ENCODE peak calls at places on chromosomes 5 and 9, in five cellular contexts. W, K, O, Q and C are unnamed samples.

GRCh38 chr5:159412284-159413046 is 82.2 kb upstream of the IL12B start:
- DNase-seq in W (no peak), K (peak; percentile 52), O (peak; percentile 76), Q (peak; percentile 35), C (peak; percentile 5)

GRCh38 chr5:168693883-168694282 is 114.7 kb upstream of the PANK3 start:
- DNase-seq in W (no peak), K (no peak), O (no peak), Q (no peak), C (no peak)

GRCh38 chr9:107288701-107289100 is 5.6 kb downstream of the RAD23B start:
- DNase-seq in W (no peak), K (no peak), O (no peak), Q (no peak), C (no peak)

GRCh38 chr9:73643379-73644013 is 491.8 kb downstream of the ANXA1 start:
- DNase-seq in W (no peak), K (peak; percentile 8), O (no peak), Q (no peak), C (no peak)

GRCh38 chr9:84668204-84669007 is 1.1 kb upstream of the NTRK2 start:
- DNase-seq in W (peak; percentile 63), K (peak; percentile 72), O (peak; percentile 61), Q (no peak), C (peak; percentile 43)

GRCh38 chr5:158152151-158152550 is 293.2 kb upstream of the CLINT1 start:
- DNase-seq in W (no peak), K (peak; percentile 35), O (no peak), Q (no peak), C (no peak)

GRCh38 chr5:158599132-158599531 is 500.6 kb downstream of the EBF1 start:
- DNase-seq in W (no peak), K (no peak), O (no peak), Q (no peak), C (no peak)

GRCh38 chr9:114130141-114130540 is 25.2 kb upstream of the COL27A1 start:
- DNase-seq in W (no peak), K (no peak), O (no peak), Q (no peak), C (no peak)

GRCh38 chr5:98656106-98656795 is 117.2 kb upstream of the RGMB start:
- DNase-seq in W (no peak), K (peak; percentile 10), O (no peak), Q (no peak), C (no peak)

GRCh38 chr9:79685576-79685975 is 113.8 kb downstream of the TLE4 start:
- DNase-seq in W (no peak), K (peak; percentile 72), O (no peak), Q (no peak), C (no peak)

GRCh38 chr5:90056911-90057705 is 352.4 kb downstream of the CETN3 start:
- DNase-seq in W (no peak), K (no peak), O (no peak), Q (no peak), C (no peak)

GRCh38 chr5:179313849-179314521 is 31.3 kb downstream of the ADAMTS2 start:
- DNase-seq in W (peak; percentile 60), K (peak; percentile 32), O (no peak), Q (no peak), C (no peak)

GRCh38 chr9:114216081-114216480 is 60.7 kb downstream of the COL27A1 start:
- DNase-seq in W (no peak), K (peak; percentile 38), O (no peak), Q (no peak), C (no peak)

GRCh38 chr5:13955896-13956295 is 11.4 kb upstream of the DNAH5 start:
- DNase-seq in W (no peak), K (peak; percentile 50), O (no peak), Q (no peak), C (no peak)

GRCh38 chr5:119360905-119361605 is 5.2 kb downstream of the TNFAIP8 start:
- DNase-seq in W (no peak), K (peak; percentile 62), O (no peak), Q (no peak), C (no peak)

GRCh38 chr5:57486206-57486605 is 3.6 kb upstream of the ACTBL2 start:
- DNase-seq in W (no peak), K (no peak), O (no peak), Q (no peak), C (no peak)

GRCh38 chr5:2736872-2737271 is 14.6 kb downstream of the IRX2 start:
- DNase-seq in W (no peak), K (no peak), O (no peak), Q (no peak), C (no peak)

GRCh38 chr5:125401724-125402622 is 655.5 kb upstream of the ZNF608 start:
- DNase-seq in W (no peak), K (no peak), O (no peak), Q (no peak), C (no peak)

GRCh38 chr9:135921749-135922310 is 14.5 kb upstream of the CAMSAP1 start:
- DNase-seq in W (no peak), K (no peak), O (no peak), Q (no peak), C (no peak)

GRCh38 chr9:93180938-93181337 is 3.0 kb upstream of the WNK2 start:
- DNase-seq in W (no peak), K (no peak), O (no peak), Q (no peak), C (no peak)

GRCh38 chr5:39260095-39260494 is 40.7 kb upstream of the FYB1 start:
- DNase-seq in W (no peak), K (no peak), O (no peak), Q (no peak), C (no peak)

GRCh38 chr5:138900281-138900965 is 25.3 kb upstream of the LRRTM2 start:
- DNase-seq in W (no peak), K (peak; percentile 85), O (no peak), Q (no peak), C (no peak)

GRCh38 chr9:108021311-108021710 is 531.7 kb upstream of the KLF4 start:
- DNase-seq in W (no peak), K (no peak), O (no peak), Q (no peak), C (no peak)

GRCh38 chr5:77379558-77380061 is 112.5 kb downstream of the WDR41 start:
- DNase-seq in W (no peak), K (no peak), O (peak; percentile 82), Q (no peak), C (no peak)

GRCh38 chr9:84387821-84388220 is 47.3 kb upstream of the SLC28A3 start:
- DNase-seq in W (no peak), K (peak; percentile 40), O (no peak), Q (no peak), C (no peak)

GRCh38 chr9:130104413-130105193 is 50.9 kb downstream of the GPR107 start:
- DNase-seq in W (peak; percentile 3), K (no peak), O (no peak), Q (no peak), C (no peak)

GRCh38 chr5:106876665-106877194 is 794.0 kb downstream of the EFNA5 start:
- DNase-seq in W (peak; percentile 45), K (peak; percentile 12), O (peak; percentile 40), Q (no peak), C (no peak)

GRCh38 chr5:56947052-56947451 is 4.9 kb downstream of the MIER3 start:
- DNase-seq in W (no peak), K (no peak), O (no peak), Q (no peak), C (no peak)

GRCh38 chr9:124257865-124258764 is at the start of gene NEK6:
- DNase-seq in W (peak; percentile 73), K (peak; percentile 68), O (peak; percentile 63), Q (no peak), C (no peak)

GRCh38 chr5:134714120-134714519 is 24.2 kb upstream of the CAMLG start:
- DNase-seq in W (no peak), K (peak; percentile 8), O (no peak), Q (no peak), C (no peak)